ENCODE peak calls at places on chromosome 16, in seven cellular contexts. Q is CD8-positive, alpha-beta T cell; R is epithelial cell of esophagus; I is endothelial cell of umbilical vein; W is OCI-LY7; Y is breast epithelium; Z is lower leg skin. X is an unnamed sample.

GRCh38 chr16:56872863-56873391 is 7.9 kb downstream of the SLC12A3 start:
- DNase-seq in Q (no peak), R (no peak), I (no peak), W (no peak), Y (no peak), Z (no peak), X (no peak)

GRCh38 chr16:56222482-56222997 is 31.3 kb downstream of the GNAO1 start:
- DNase-seq in Q (no peak), R (no peak), I (no peak), W (no peak), Y (no peak), Z (no peak), X (no peak)

GRCh38 chr16:89031715-89032659 is 55.0 kb upstream of the CBFA2T3 start:
- DNase-seq in Q (peak; percentile 25), R (no peak), I (no peak), W (peak; percentile 49), Y (no peak), Z (peak; percentile 26), X (no peak)

GRCh38 chr16:76125871-76126270 is 151.3 kb upstream of the CNTNAP4 start:
- DNase-seq in Q (no peak), R (peak; percentile 94), I (no peak), W (no peak), Y (no peak), Z (no peak), X (no peak)

GRCh38 chr16:89358030-89359005 is 132.0 kb downstream of the ANKRD11 start:
- DNase-seq in Q (no peak), R (no peak), I (no peak), W (no peak), Y (no peak), Z (no peak), X (no peak)

GRCh38 chr16:58280846-58281301 is 14.0 kb downstream of the PRSS54 start:
- DNase-seq in Q (no peak), R (peak; percentile 71), I (no peak), W (no peak), Y (no peak), Z (no peak), X (no peak)

GRCh38 chr16:57549730-57550129 is 7.3 kb downstream of the ADGRG5 start:
- DNase-seq in Q (no peak), R (no peak), I (no peak), W (no peak), Y (no peak), Z (no peak), X (no peak)

GRCh38 chr16:53320992-53321391 is 113.3 kb upstream of the RBL2 start:
- DNase-seq in Q (no peak), R (no peak), I (no peak), W (no peak), Y (no peak), Z (no peak), X (no peak)

GRCh38 chr16:57747496-57747895 is 11.9 kb downstream of the KATNB1 start:
- DNase-seq in Q (no peak), R (no peak), I (no peak), W (no peak), Y (no peak), Z (no peak), X (no peak)

GRCh38 chr16:28863929-28864886 is 565 bp downstream of the SH2B1 start:
- DNase-seq in Q (no peak), R (no peak), I (peak; percentile 52), W (no peak), Y (no peak), Z (no peak), X (peak; percentile 69)

GRCh38 chr16:73213761-73214480 is 166.0 kb upstream of the ZFHX3 start:
- DNase-seq in Q (no peak), R (no peak), I (no peak), W (no peak), Y (no peak), Z (no peak), X (peak; percentile 76)

GRCh38 chr16:73329363-73330306 is 281.7 kb upstream of the ZFHX3 start:
- DNase-seq in Q (no peak), R (no peak), I (no peak), W (no peak), Y (no peak), Z (no peak), X (no peak)

GRCh38 chr16:9820481-9821246 is 361.6 kb downstream of the GRIN2A start:
- DNase-seq in Q (no peak), R (no peak), I (no peak), W (no peak), Y (no peak), Z (no peak), X (no peak)

GRCh38 chr16:8634991-8635736 is 13.7 kb downstream of the METTL22 start:
- DNase-seq in Q (no peak), R (peak; percentile 50), I (no peak), W (peak; percentile 48), Y (no peak), Z (no peak), X (peak; percentile 54)

GRCh38 chr16:89304181-89304851 is 86.8 kb downstream of the ZNF778 start:
- DNase-seq in Q (no peak), R (no peak), I (no peak), W (no peak), Y (no peak), Z (no peak), X (no peak)

GRCh38 chr16:87206646-87207451 is 110.3 kb downstream of the C16orf95 start:
- DNase-seq in Q (no peak), R (peak; percentile 91), I (no peak), W (no peak), Y (no peak), Z (peak; percentile 18), X (peak; percentile 65)

GRCh38 chr16:5867250-5867649 is 769.7 kb upstream of the EEF2KMT start:
- DNase-seq in Q (no peak), R (no peak), I (no peak), W (no peak), Y (no peak), Z (no peak), X (no peak)

GRCh38 chr16:5863207-5863606 is 765.6 kb upstream of the EEF2KMT start:
- DNase-seq in Q (no peak), R (no peak), I (no peak), W (no peak), Y (no peak), Z (no peak), X (no peak)

GRCh38 chr16:5870886-5871715 is 773.5 kb upstream of the EEF2KMT start:
- DNase-seq in Q (no peak), R (no peak), I (no peak), W (no peak), Y (no peak), Z (no peak), X (no peak)

GRCh38 chr16:5862103-5863003 is 764.8 kb upstream of the EEF2KMT start:
- DNase-seq in Q (no peak), R (no peak), I (no peak), W (no peak), Y (no peak), Z (no peak), X (no peak)

DNA sequence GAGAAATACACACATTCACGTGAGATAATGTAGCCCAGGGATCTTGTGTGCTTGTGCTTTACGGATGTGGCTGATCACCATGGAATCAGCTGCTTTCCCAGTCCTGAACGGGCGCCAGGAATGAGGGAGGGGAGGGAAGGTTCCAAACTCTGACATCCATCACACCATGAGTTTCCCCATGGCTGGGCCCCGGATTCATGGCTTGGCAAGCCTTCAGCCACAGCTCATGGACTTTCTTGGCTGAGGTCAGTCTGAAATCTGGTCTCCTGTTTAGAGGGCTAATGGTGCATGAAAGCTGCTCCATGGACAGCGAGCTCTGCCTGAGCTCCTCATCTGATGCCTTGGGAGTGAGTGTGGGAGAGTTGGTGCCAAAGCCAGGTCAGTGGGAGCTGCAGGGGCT is 767.6 kb upstream of the EEF2KMT start:
- DNase-seq in Q (no peak), R (no peak), I (no peak), W (no peak), Y (no peak), Z (no peak), X (no peak)
- TF ChIP-seq CTCF in Q (no peak), R (no peak), I (no peak), W (no peak), Y (no peak), Z (no peak), X (no peak)

DNA sequence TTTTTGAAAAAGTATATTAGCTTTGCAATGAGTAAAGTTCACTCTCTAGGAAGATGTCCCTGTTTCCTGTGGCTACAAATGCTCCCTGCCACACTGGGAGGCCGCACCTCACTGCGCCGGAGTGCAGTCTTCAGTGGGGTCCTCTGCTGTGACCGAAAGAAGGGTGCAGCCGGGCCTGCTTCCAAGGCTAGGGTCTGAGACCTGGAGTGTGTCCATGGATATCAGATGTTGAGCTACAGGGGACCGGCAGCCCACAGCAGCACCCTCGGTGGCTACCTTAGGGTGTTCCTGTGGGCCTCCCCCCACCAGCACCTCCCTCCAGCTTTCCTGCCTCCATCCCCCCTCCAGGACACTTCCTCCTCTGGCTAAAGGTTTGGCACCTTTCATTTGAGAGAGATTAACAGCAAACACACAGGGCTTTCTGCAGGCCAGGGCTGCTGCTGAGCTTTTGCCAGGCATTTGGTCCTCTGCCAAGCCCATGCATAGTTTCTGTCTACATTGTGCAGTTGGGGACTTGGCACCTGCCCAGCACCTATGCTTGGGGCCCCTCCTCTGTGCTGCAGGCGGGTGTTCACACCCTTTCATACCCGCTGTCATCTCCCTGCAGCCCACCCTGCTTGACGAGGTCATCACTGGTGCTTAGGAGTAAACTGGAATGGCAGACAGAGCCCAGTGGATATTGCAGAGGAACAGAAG is 33.8 kb upstream of the CRISPLD2 start:
- DNase-seq in Q (no peak), R (peak; percentile 58), I (peak; percentile 6), W (no peak), Y (no peak), Z (no peak), X (peak; percentile 63)
- H3K4me3 ChIP-seq in Q (no peak overlapping the region), R (no peak overlapping the region), I (no peak overlapping the region), W (no peak overlapping the region), Y (no peak overlapping the region), Z (no peak overlapping the region), X (no peak overlapping the region)

GRCh38 chr16:10983175-10983558 is 38.8 kb downstream of the CLEC16A start:
- DNase-seq in Q (no peak), R (peak; percentile 44), I (no peak), W (peak; percentile 36), Y (no peak), Z (no peak), X (no peak)
- TF ChIP-seq CTCF in Q (no peak), R (peak; percentile 36), I (no peak), W (peak; percentile 73), Y (no peak), Z (no peak), X (no peak)

DNA sequence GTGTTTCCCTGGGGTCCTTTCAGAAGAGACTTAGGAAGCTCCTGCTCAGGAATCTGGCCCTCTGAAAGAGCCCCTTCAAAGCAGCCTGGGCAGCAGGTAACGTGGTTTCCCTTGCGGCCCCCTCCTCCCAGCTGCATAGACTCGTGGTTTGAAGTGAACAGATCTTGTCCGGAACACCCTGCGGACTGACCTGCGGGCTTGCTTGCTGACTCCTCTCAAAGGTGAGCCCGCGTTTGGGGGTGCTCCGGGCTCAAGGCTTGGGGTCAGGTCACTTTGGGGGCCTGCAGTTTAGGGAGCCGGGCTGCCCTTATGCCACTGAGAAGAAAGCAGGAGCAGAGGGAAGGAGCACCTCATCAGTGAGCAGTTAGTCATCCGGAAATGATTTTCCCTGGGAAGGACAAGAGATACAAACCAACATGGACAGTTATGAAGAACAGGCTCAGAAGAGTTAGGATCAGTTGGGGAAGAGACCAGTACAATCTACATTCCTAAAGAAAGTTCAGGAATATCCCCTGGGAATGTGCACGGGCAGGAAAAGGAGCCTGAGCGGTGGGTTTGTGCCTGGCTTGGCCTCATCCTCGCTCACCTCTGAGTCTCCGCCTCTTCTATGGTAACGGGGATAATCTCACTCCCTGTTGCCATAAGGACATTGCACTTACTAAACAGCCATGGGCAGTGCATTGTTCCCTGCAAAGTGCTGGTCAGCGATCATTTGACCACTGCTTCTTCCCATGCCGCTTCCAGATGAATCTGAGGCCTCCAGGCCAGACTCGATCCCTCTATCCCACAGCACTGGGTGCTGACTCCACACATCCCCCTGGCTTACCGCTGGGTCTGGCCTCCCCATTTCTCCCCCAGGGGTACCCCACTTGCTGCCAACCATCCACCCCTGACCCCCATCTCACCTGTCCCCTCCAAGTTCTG is 10.0 kb downstream of the LDHD start:
- DNase-seq in Q (no peak), R (no peak), I (no peak), W (no peak), Y (no peak), Z (no peak), X (no peak)
- H3K4me3 ChIP-seq in Q (no peak overlapping the region), R (no peak overlapping the region), I (no peak overlapping the region), W (no peak overlapping the region), Y (no peak overlapping the region), Z (no peak overlapping the region), X (no peak overlapping the region)

X was measured in foreskin fibroblast.